ENCODE peak calls at places on chromosomes 16 and 17, in six cellular contexts. Z, X, Q, B, C and G are unnamed samples.

GRCh38 chr16:17367932-17368331 is 102.8 kb downstream of the XYLT1 start:
- DNase-seq in Z (no peak), X (no peak), Q (no peak), B (no peak), C (peak; percentile 65), G (no peak)

GRCh38 chr17:82475458-82475857 is 16.9 kb downstream of the NARF start:
- DNase-seq in Z (no peak), X (no peak), Q (no peak), B (no peak), C (no peak), G (no peak)

GRCh38 chr17:22266231-22266630 is 573.9 kb downstream of the KCNJ18 start:
- DNase-seq in Z (no peak), X (no peak), Q (no peak), B (no peak), C (no peak), G (no peak)

GRCh38 chr17:46013502-46014165 is 14.6 kb downstream of the STH start:
- DNase-seq in Z (no peak), X (no peak), Q (no peak), B (no peak), C (peak; percentile 59), G (no peak)

GRCh38 chr16:77919761-77920415 is 102.5 kb upstream of the CLEC3A start:
- DNase-seq in Z (no peak), X (no peak), Q (no peak), B (no peak), C (no peak), G (no peak)

GRCh38 chr17:4519361-4519788 is 20.7 kb downstream of the SPNS2 start:
- DNase-seq in Z (no peak), X (no peak), Q (no peak), B (no peak), C (no peak), G (no peak)

GRCh38 chr17:2736956-2737355 is 12.5 kb downstream of the CCDC92B start:
- DNase-seq in Z (no peak), X (no peak), Q (no peak), B (no peak), C (no peak), G (no peak)

GRCh38 chr16:49672753-49673152 is 183.2 kb downstream of the ZNF423 start:
- DNase-seq in Z (no peak), X (no peak), Q (no peak), B (no peak), C (no peak), G (no peak)

GRCh38 chr17:78197147-78197830 is 10.1 kb downstream of the AFMID start:
- DNase-seq in Z (no peak), X (no peak), Q (no peak), B (no peak), C (no peak), G (no peak)

GRCh38 chr17:29155235-29155965 is 24.8 kb downstream of the MYO18A start:
- DNase-seq in Z (no peak), X (no peak), Q (peak; percentile 86), B (peak; percentile 64), C (peak; percentile 48), G (peak; percentile 44)

GRCh38 chr17:65498831-65499230 is 62.6 kb downstream of the AXIN2 start:
- DNase-seq in Z (no peak), X (no peak), Q (no peak), B (no peak), C (no peak), G (no peak)

GRCh38 chr17:61849674-61850073 is 13.7 kb downstream of the BRIP1 start:
- DNase-seq in Z (no peak), X (no peak), Q (no peak), B (no peak), C (peak; percentile 54), G (no peak)

GRCh38 chr17:50396261-50397110 is 837 bp downstream of the LRRC59 start:
- DNase-seq in Z (no peak), X (no peak), Q (peak; percentile 32), B (no peak), C (peak; percentile 81), G (no peak)

GRCh38 chr17:28338056-28338768 is 2.7 kb downstream of the TNFAIP1 start:
- DNase-seq in Z (no peak), X (no peak), Q (no peak), B (no peak), C (peak; percentile 52), G (no peak)

GRCh38 chr17:1474402-1475189 is 17.9 kb downstream of the MYO1C start:
- DNase-seq in Z (no peak), X (peak; percentile 79), Q (no peak), B (no peak), C (no peak), G (no peak)

GRCh38 chr17:45098081-45098868 is 34.0 kb downstream of the PLCD3 start:
- DNase-seq in Z (no peak), X (no peak), Q (no peak), B (no peak), C (no peak), G (no peak)

GRCh38 chr16:21638573-21638975 is 13.8 kb downstream of the IGSF6 start:
- DNase-seq in Z (no peak), X (no peak), Q (no peak), B (no peak), C (no peak), G (peak; percentile 41)

GRCh38 chr17:39979865-39980401 is 674 bp upstream of the PSMD3 start:
- DNase-seq in Z (no peak), X (no peak), Q (peak; percentile 52), B (peak; percentile 13), C (no peak), G (peak; percentile 17)

GRCh38 chr17:67666710-67667109 is 51.0 kb upstream of the NOL11 start:
- DNase-seq in Z (no peak), X (no peak), Q (no peak), B (no peak), C (no peak), G (no peak)

GRCh38 chr16:14963281-14964173 is 11.3 kb upstream of the PDXDC1 start:
- DNase-seq in Z (no peak), X (no peak), Q (no peak), B (no peak), C (no peak), G (peak; percentile 7)

GRCh38 chr17:48814504-48814903 is 2.5 kb downstream of the TTLL6 start:
- DNase-seq in Z (no peak), X (peak; percentile 56), Q (peak; percentile 89), B (peak; percentile 72), C (peak; percentile 51), G (peak; percentile 58)

GRCh38 chr17:27535178-27535928 is 79.1 kb downstream of the KSR1 start:
- DNase-seq in Z (no peak), X (no peak), Q (no peak), B (no peak), C (peak; percentile 70), G (no peak)

GRCh38 chr16:89764711-89765201 is 43.4 kb downstream of the ZNF276 start:
- DNase-seq in Z (no peak), X (peak; percentile 61), Q (no peak), B (peak; percentile 53), C (no peak), G (peak; percentile 86)

GRCh38 chr17:64148017-64148631 is 18.2 kb upstream of the ERN1 start:
- DNase-seq in Z (no peak), X (no peak), Q (no peak), B (no peak), C (peak; percentile 54), G (no peak)

GRCh38 chr16:80460004-80460403 is 80.8 kb upstream of the DYNLRB2 start:
- DNase-seq in Z (no peak), X (no peak), Q (no peak), B (no peak), C (no peak), G (no peak)

GRCh38 chr16:85627102-85627834 is 14.1 kb downstream of the GSE1 start:
- DNase-seq in Z (no peak), X (no peak), Q (no peak), B (peak; percentile 28), C (no peak), G (no peak)

GRCh38 chr17:45814622-45815606 is 29.8 kb upstream of the SPPL2C start:
- DNase-seq in Z (no peak), X (no peak), Q (no peak), B (no peak), C (no peak), G (no peak)

GRCh38 chr17:80457236-80457856 is 19.1 kb downstream of the NPTX1 start:
- DNase-seq in Z (no peak), X (no peak), Q (no peak), B (no peak), C (no peak), G (no peak)

GRCh38 chr16:35195864-35196216 is 1736.4 kb downstream of the TP53TG3F start:
- DNase-seq in Z (no peak), X (no peak), Q (no peak), B (no peak), C (no peak), G (no peak)